ENCODE peak calls at places on chromosomes 5 and 9, in five cellular contexts. E is GM12865, S is colonic mucosa, A is endodermal cell, B is neuronal stem cell. T is an unnamed sample.
A peak's percentile ranks its signal among the peaks of the same experiment; 100 is the strongest.

GRCh38 chr9:134492281-134492691 is 149.3 kb upstream of the COL5A1 start:
- DNase-seq in B (no peak), A (no peak), E (no peak), S (peak; percentile 38), T (peak; percentile 98)

GRCh38 chr9:138063785-138064184 is 186.2 kb downstream of the CACNA1B start:
- DNase-seq in A (peak; percentile 15), S (no peak), B (no peak), E (no peak), T (no peak)

GRCh38 chr5:132766020-132766805 is 10.8 kb downstream of the SEPTIN8 start:
- DNase-seq in B (no peak), S (no peak), E (no peak), A (no peak), T (no peak)

GRCh38 chr9:87678650-87679355 is 47.1 kb upstream of the CTSL start:
- DNase-seq in B (peak; percentile 65), E (peak; percentile 57), A (peak; percentile 85), S (peak; percentile 66), T (peak; percentile 77)

GRCh38 chr9:104861406-104861805 is 66.5 kb downstream of the ABCA1 start:
- DNase-seq in A (no peak), S (no peak), B (no peak), E (no peak), T (no peak)

GRCh38 chr9:89354471-89354870 is 36.2 kb downstream of the SECISBP2 start:
- DNase-seq in E (no peak), B (no peak), A (no peak), S (no peak), T (no peak)

GRCh38 chr5:71882826-71883744 is 164.0 kb downstream of the CARTPT start:
- DNase-seq in B (no peak), S (no peak), E (no peak), A (no peak), T (no peak)

GRCh38 chr9:126159661-126160060 is 167.0 kb upstream of the MVB12B start:
- DNase-seq in B (no peak), A (no peak), E (no peak), S (no peak), T (no peak)

GRCh38 chr9:1916676-1917075 is 98.5 kb upstream of the SMARCA2 start:
- DNase-seq in B (no peak), S (no peak), E (no peak), A (no peak), T (no peak)

GRCh38 chr9:132391446-132391845 is 15.2 kb downstream of the TTF1 start:
- DNase-seq in S (no peak), B (no peak), E (no peak), A (no peak), T (no peak)

GRCh38 chr9:13395086-13395485 is 115.6 kb upstream of the MPDZ start:
- DNase-seq in B (no peak), S (no peak), E (no peak), A (no peak), T (no peak)

GRCh38 chr5:168676499-168676898 is 97.3 kb upstream of the PANK3 start:
- DNase-seq in A (no peak), B (no peak), E (no peak), S (no peak), T (no peak)

GRCh38 chr5:10254686-10255085 is 4.6 kb downstream of the CCT5 start:
- DNase-seq in B (no peak), E (no peak), A (no peak), S (no peak), T (no peak)

GRCh38 chr9:130421154-130421801 is 23.5 kb upstream of the ASS1 start:
- DNase-seq in B (no peak), E (no peak), S (no peak), A (peak; percentile 67), T (no peak)

GRCh38 chr9:87685431-87685830 is 40.5 kb upstream of the CTSL start:
- DNase-seq in B (no peak), S (no peak), E (no peak), A (peak; percentile 12), T (no peak)

GRCh38 chr5:38796000-38796738 is 49.6 kb upstream of the OSMR start:
- DNase-seq in E (no peak), S (no peak), A (no peak), B (no peak), T (no peak)